ENCODE peak calls at places on chromosomes 5 and 9, in ten cellular contexts. W, D, Z, H, L, S, K, Q, U and O are unnamed samples.

GRCh38 chr5:67402526-67402925 is 205.9 kb upstream of the CD180 start:
- DNase-seq in H (no peak), K (no peak), W (no peak), L (no peak), U (no peak), Z (no peak), Q (no peak), S (no peak), D (no peak), O (no peak)

GRCh38 chr9:5799314-5799713 is 33.6 kb downstream of the ERMP1 start:
- DNase-seq in U (no peak), S (no peak), W (peak), D (no peak), Q (no peak), H (no peak), L (no peak), K (peak), Z (no peak), O (no peak)

GRCh38 chr9:133098871-133099270 is 22.2 kb downstream of the RALGDS start:
- DNase-seq in L (no peak), U (no peak), H (no peak), D (no peak), K (no peak), W (no peak), S (no peak), Q (no peak), Z (no peak), O (no peak)

GRCh38 chr9:99356512-99356971 is 134.5 kb downstream of the SEC61B start:
- DNase-seq in Z (no peak), H (no peak), U (no peak), D (no peak), L (no peak), W (no peak), Q (no peak), S (no peak), K (peak), O (no peak)

GRCh38 chr5:177474094-177474493 is 660 bp upstream of the DBN1 start:
- DNase-seq in L (no peak), Q (peak), W (no peak), H (no peak), S (no peak), D (no peak), U (no peak), Z (no peak), K (no peak), O (no peak)

GRCh38 chr5:170960567-170960966 is 98.7 kb downstream of the RANBP17 start:
- DNase-seq in W (no peak), Q (no peak), H (no peak), L (no peak), U (no peak), S (no peak), D (no peak), K (no peak), Z (no peak), O (no peak)

GRCh38 chr9:8533681-8534080 is 734.1 kb upstream of the DMAC1 start:
- DNase-seq in Z (no peak), U (no peak), H (no peak), S (no peak), K (no peak), Q (no peak), L (no peak), W (no peak), D (no peak), O (no peak)

GRCh38 chr9:95785209-95785608 is 90.3 kb upstream of the ERCC6L2 start:
- DNase-seq in U (no peak), S (no peak), Q (no peak), D (no peak), W (no peak), Z (no peak), L (no peak), K (no peak), H (no peak), O (no peak)

GRCh38 chr9:135083831-135084230 is 3.6 kb upstream of the OLFM1 start:
- DNase-seq in Z (no peak), L (no peak), K (no peak), D (no peak), W (no peak), H (no peak), S (no peak), Q (no peak), U (no peak), O (peak)

GRCh38 chr9:127917603-127918002 is 762 bp upstream of the ST6GALNAC4 start:
- DNase-seq in S (no peak), L (no peak), H (no peak), U (no peak), Q (no peak), W (no peak), Z (no peak), K (no peak), D (no peak), O (no peak)